ENCODE peak calls at places on chromosomes 13 and 19, in five cellular contexts. One of them, this sample, is unnamed. For H3K36me3, the result is how much of the 10 kb centered on the place peaks cover.

GRCh38 chr13:21039097-21039800 is 22.1 kb downstream of the LATS2 start:
- DNase-seq in GM23338: no peak
- DNase-seq in H1: peak
- DNase-seq in ascending aorta: no peak
- DNase-seq in left ventricle myocardium inferior: no peak
- DNase-seq in this sample: no peak

GRCh38 chr13:90118467-90119071 is 1228.9 kb upstream of the MIR17HG start:
- DNase-seq in GM23338: peak
- DNase-seq in H1: no peak
- DNase-seq in ascending aorta: no peak
- DNase-seq in left ventricle myocardium inferior: no peak
- DNase-seq in this sample: no peak

GRCh38 chr13:102152790-102153189 is 249.1 kb downstream of the FGF14 start:
- DNase-seq in GM23338: no peak
- DNase-seq in H1: no peak
- DNase-seq in ascending aorta: no peak
- DNase-seq in left ventricle myocardium inferior: no peak
- DNase-seq in this sample: no peak

GRCh38 chr19:38020331-38020730 is 113.3 kb downstream of the SIPA1L3 start:
- DNase-seq in GM23338: no peak
- DNase-seq in H1: no peak
- DNase-seq in ascending aorta: no peak
- DNase-seq in left ventricle myocardium inferior: no peak
- DNase-seq in this sample: no peak

GRCh38 chr19:47110521-47111080 is 3.0 kb downstream of the ZC3H4 start:
- DNase-seq in GM23338: no peak
- DNase-seq in H1: no peak
- DNase-seq in ascending aorta: no peak
- DNase-seq in left ventricle myocardium inferior: no peak
- DNase-seq in this sample: no peak

GRCh38 chr19:47239610-47240296 is 8.8 kb upstream of the BBC3 start:
- DNase-seq in GM23338: peak
- DNase-seq in H1: peak
- DNase-seq in ascending aorta: no peak
- DNase-seq in left ventricle myocardium inferior: peak
- DNase-seq in this sample: peak

GRCh38 chr13:29849071-29849541 is 1.3 kb downstream of the UBL3 start:
- DNase-seq in GM23338: peak
- DNase-seq in H1: no peak
- DNase-seq in ascending aorta: no peak
- DNase-seq in left ventricle myocardium inferior: no peak
- DNase-seq in this sample: peak

GRCh38 chr13:45393941-45394570 is 24.1 kb downstream of the SLC25A30 start:
- DNase-seq in GM23338: peak
- DNase-seq in H1: peak
- DNase-seq in ascending aorta: no peak
- DNase-seq in left ventricle myocardium inferior: no peak
- DNase-seq in this sample: no peak

GRCh38 chr19:54137913-54138776 is 583 bp downstream of the CNOT3 start:
- DNase-seq in GM23338: peak
- DNase-seq in H1: peak
- DNase-seq in ascending aorta: no peak
- DNase-seq in left ventricle myocardium inferior: no peak
- DNase-seq in this sample: peak

GRCh38 chr19:30149300-30149699 is 207.3 kb downstream of the URI1 start:
- DNase-seq in GM23338: no peak
- DNase-seq in H1: no peak
- DNase-seq in ascending aorta: no peak
- DNase-seq in left ventricle myocardium inferior: no peak
- DNase-seq in this sample: no peak

DNA sequence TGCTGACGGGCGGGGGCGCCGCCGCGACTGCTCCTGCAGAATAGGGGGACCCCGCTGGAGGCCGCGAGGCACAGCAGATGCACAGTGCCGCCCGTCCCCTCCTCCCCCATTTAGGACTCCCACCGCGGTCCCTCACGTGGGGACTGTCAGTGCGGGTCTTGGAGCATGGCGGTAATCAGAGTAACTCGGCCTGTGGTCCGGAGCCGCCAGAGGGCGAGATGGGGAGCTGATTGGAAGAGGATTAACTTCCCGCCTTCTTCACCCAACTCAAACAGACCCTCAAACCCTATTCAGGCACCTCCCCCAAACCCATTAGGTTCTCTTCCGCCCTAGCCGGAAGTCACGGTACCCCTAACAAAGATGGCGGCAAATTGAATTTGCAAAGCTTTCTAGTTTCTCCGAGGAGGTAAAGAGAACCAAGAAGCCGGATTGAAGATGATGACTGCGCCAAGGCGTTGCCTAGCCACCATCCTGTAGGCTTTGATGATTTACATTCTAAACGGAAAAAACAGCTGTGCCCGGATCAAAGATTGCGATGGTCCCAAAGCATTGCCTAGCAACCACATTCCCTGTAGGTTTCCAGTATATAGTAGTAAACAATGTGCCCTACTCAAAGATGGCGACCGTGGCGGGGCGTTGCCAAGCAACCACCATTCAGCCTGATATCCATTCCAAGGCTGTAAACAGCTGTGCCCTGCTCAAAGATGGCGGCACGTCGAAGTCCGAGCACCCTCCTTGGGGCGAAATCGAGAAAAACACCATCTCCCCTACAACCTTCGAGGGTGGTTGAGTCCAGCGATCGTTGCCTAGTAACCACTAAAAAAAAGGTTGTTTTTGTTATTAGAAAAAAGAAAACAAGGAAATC is at the start of gene FUZ:
- DNase-seq in GM23338: peak
- DNase-seq in H1: peak
- DNase-seq in ascending aorta: peak
- DNase-seq in left ventricle myocardium inferior: peak
- DNase-seq in this sample: peak
- TF ChIP-seq CTCF in GM23338: peak
- TF ChIP-seq CTCF in H1: peak
- TF ChIP-seq CTCF in ascending aorta: peak
- TF ChIP-seq CTCF in left ventricle myocardium inferior: peak
- TF ChIP-seq CTCF in this sample: peak

DNA sequence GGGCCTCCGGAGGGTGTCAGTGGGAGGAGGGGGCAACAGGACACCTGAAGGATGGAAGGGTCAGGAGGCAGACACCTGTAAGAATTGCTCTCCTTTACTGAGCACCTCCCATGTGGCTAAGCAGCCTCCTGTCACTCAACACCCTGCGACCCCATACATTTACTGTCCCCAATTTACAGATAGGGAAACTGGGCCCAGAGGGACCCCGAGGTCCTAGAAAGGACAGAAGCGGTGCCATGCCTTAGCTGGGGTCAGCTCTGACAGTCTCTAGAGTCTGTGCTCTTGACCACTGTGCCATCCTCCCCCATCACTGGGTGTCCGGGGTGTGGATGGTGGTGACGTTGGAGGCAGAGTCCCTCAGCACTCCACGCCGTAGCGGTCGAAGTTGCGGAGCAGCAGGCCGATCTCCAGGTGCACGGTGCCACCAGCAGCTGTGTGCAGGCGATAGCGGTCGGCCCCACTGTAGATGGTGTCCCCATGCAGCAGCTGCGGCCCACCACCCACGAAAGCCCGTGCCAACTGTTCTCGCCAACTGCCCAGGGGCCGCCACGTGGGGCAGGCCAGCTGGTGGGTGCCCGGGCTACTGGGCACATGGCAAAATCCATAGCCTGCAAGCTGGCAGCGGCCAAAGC is 737 bp upstream of the TGFB1 start:
- DNase-seq in GM23338: no peak
- DNase-seq in H1: no peak
- DNase-seq in ascending aorta: no peak
- DNase-seq in left ventricle myocardium inferior: peak
- DNase-seq in this sample: no peak
- H3K4me3 ChIP-seq in GM23338: peak
- H3K4me3 ChIP-seq in H1: no peak
- H3K4me3 ChIP-seq in ascending aorta: peak
- H3K4me3 ChIP-seq in left ventricle myocardium inferior: peak
- H3K4me3 ChIP-seq in this sample: peak

DNA sequence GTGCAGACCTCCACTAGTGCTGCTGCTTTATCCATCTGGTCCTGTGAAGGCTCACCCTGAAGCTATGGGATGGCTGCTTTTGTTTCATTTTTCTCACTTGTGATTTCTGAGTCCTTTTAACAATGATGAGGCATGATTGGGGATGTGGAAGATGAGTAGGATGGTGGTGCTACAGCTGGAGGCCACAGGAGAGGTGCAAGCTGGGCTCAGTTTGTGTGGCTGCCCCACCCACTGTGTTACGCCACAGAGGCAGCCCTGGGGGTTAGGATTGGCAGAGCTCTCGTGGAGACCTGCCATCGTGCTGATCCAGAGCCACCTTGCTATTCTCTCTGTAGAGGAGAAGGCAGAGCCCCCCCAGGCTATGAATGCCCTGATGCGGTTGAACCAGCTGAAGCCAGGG is 19.6 kb upstream of the QTRT1 start:
- DNase-seq in GM23338: no peak
- DNase-seq in H1: no peak
- DNase-seq in ascending aorta: no peak
- DNase-seq in left ventricle myocardium inferior: no peak
- DNase-seq in this sample: no peak
- H3K36me3 ChIP-seq in GM23338: half or more
- H3K36me3 ChIP-seq in H1: half or more
- H3K36me3 ChIP-seq in ascending aorta: half or more
- H3K36me3 ChIP-seq in left ventricle myocardium inferior: half or more
- H3K36me3 ChIP-seq in this sample: half or more

GRCh38 chr19:2724148-2724557 is 3.0 kb upstream of the DIRAS1 start:
- DNase-seq in GM23338: peak
- DNase-seq in H1: no peak
- DNase-seq in ascending aorta: no peak
- DNase-seq in left ventricle myocardium inferior: no peak
- DNase-seq in this sample: no peak
- TF ChIP-seq CTCF in GM23338: peak
- TF ChIP-seq CTCF in H1: peak
- TF ChIP-seq CTCF in ascending aorta: no peak
- TF ChIP-seq CTCF in left ventricle myocardium inferior: no peak
- TF ChIP-seq CTCF in this sample: peak

GRCh38 chr19:55549500-55550320 is 4.4 kb upstream of the SBK3 start:
- DNase-seq in GM23338: peak
- DNase-seq in H1: peak
- DNase-seq in ascending aorta: no peak
- DNase-seq in left ventricle myocardium inferior: no peak
- DNase-seq in this sample: no peak
- H3K4me3 ChIP-seq in GM23338: peak
- H3K4me3 ChIP-seq in H1: peak
- H3K4me3 ChIP-seq in ascending aorta: peak
- H3K4me3 ChIP-seq in left ventricle myocardium inferior: peak
- H3K4me3 ChIP-seq in this sample: no peak

DNA sequence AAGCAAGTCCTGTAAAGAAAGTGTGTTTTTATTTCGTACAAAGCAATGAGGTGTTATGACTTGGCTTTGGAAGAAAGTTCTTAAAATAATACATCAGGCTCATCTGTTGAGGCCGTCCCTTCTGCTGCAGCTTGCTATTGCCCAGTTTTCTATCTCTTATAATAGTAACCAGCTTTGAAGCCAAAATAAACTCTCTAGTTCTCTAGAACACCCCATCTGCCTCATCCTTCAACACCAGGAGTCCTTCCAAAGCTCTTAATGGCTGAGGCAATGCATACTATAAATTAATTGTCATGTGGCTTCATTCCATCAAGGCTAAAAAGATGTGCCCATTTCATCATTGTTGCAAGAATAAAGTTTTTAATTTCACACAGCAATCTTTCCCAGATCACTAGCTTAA is 49.4 kb upstream of the IPO5 start:
- DNase-seq in GM23338: no peak
- DNase-seq in H1: no peak
- DNase-seq in ascending aorta: no peak
- DNase-seq in left ventricle myocardium inferior: no peak
- DNase-seq in this sample: no peak
- H3K36me3 ChIP-seq in GM23338: under half
- H3K36me3 ChIP-seq in H1: under half
- H3K36me3 ChIP-seq in ascending aorta: under half
- H3K36me3 ChIP-seq in left ventricle myocardium inferior: under half
- H3K36me3 ChIP-seq in this sample: under half

GRCh38 chr13:96967248-96967745 is 27.0 kb downstream of the OXGR1 start:
- DNase-seq in GM23338: peak
- DNase-seq in H1: no peak
- DNase-seq in ascending aorta: no peak
- DNase-seq in left ventricle myocardium inferior: no peak
- DNase-seq in this sample: no peak
- TF ChIP-seq CTCF in GM23338: peak
- TF ChIP-seq CTCF in H1: no peak
- TF ChIP-seq CTCF in ascending aorta: no peak
- TF ChIP-seq CTCF in left ventricle myocardium inferior: no peak
- TF ChIP-seq CTCF in this sample: no peak

GRCh38 chr19:39154626-39155100 is 29.1 kb downstream of the PAK4 start:
- DNase-seq in GM23338: peak
- DNase-seq in H1: no peak
- DNase-seq in ascending aorta: no peak
- DNase-seq in left ventricle myocardium inferior: no peak
- DNase-seq in this sample: no peak
- H3K4me3 ChIP-seq in GM23338: no peak
- H3K4me3 ChIP-seq in H1: no peak
- H3K4me3 ChIP-seq in ascending aorta: no peak
- H3K4me3 ChIP-seq in left ventricle myocardium inferior: no peak
- H3K4me3 ChIP-seq in this sample: no peak

DNA sequence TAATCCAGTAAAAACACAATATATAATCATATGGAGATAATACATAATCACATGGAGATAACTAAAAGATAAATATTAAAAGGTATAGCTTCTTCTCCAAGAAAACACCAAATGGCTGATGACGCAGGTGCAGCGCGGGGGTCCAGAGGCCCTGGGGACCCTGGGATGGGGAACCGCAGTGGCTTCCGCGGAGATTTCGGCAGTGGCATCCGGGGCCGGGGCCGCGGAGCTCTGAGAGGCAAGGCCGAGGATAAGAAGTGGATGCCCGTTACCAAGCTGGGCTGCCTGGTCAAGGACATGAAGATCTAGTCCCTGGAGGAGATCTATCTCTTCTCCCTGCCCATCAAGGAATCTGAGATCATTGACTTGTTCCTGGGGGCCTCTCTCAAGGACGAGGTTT is 10.5 kb downstream of the ZNF44 start:
- DNase-seq in GM23338: no peak
- DNase-seq in H1: no peak
- DNase-seq in ascending aorta: no peak
- DNase-seq in left ventricle myocardium inferior: no peak
- DNase-seq in this sample: no peak
- H3K36me3 ChIP-seq in GM23338: under half
- H3K36me3 ChIP-seq in H1: under half
- H3K36me3 ChIP-seq in ascending aorta: under half
- H3K36me3 ChIP-seq in left ventricle myocardium inferior: under half
- H3K36me3 ChIP-seq in this sample: under half

DNA sequence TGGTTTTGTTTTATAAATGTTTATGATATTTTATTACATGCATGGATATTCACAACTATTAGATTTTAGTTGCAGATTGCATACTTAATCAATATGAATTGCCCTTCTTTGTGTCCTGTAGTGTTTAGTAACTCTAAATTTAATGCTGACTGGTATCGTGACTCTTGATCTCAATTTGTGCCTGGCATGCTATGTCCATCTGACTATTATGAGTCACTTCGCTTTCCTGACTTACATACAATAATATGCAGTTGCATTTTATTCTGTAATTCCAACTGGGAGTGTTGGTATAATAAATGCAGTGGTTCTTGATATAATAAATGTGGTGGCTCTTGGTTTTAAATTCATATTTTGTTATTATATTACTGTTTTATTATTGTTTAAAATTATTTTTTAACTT is 277.5 kb downstream of the LIG4 start:
- DNase-seq in GM23338: no peak
- DNase-seq in H1: no peak
- DNase-seq in ascending aorta: no peak
- DNase-seq in left ventricle myocardium inferior: no peak
- DNase-seq in this sample: no peak
- TF ChIP-seq CTCF in GM23338: no peak
- TF ChIP-seq CTCF in H1: no peak
- TF ChIP-seq CTCF in ascending aorta: no peak
- TF ChIP-seq CTCF in left ventricle myocardium inferior: no peak
- TF ChIP-seq CTCF in this sample: no peak

This sample was measured in GM06990.